ENCODE peak calls at places on chromosomes 6 and 20, in six cellular contexts. X, K, H, L, Y and T are unnamed samples.

GRCh38 chr6:82217014-82217621 is 30.4 kb downstream of the IBTK start:
- DNase-seq in X (no peak), K (no peak), H (no peak), L (no peak), Y (no peak), T (no peak)

GRCh38 chr6:68211242-68211795 is 423.8 kb upstream of the ADGRB3 start:
- DNase-seq in X (no peak), K (no peak), H (no peak), L (no peak), Y (no peak), T (no peak)

GRCh38 chr20:44810391-44811149 is at the start of gene RIMS4:
- DNase-seq in X (peak; percentile 33), K (no peak), H (no peak), L (no peak), Y (peak; percentile 94), T (no peak)

GRCh38 chr6:126280287-126280686 is 59.6 kb upstream of the CENPW start:
- DNase-seq in X (no peak), K (no peak), H (no peak), L (no peak), Y (no peak), T (no peak)

GRCh38 chr6:134176283-134176975 is 124.0 kb upstream of the SLC2A12 start:
- DNase-seq in X (no peak), K (no peak), H (no peak), L (no peak), Y (peak; percentile 56), T (peak; percentile 37)

GRCh38 chr6:25713802-25714201 is 40.7 kb upstream of the SLC17A4 start:
- DNase-seq in X (no peak), K (no peak), H (no peak), L (no peak), Y (peak; percentile 56), T (no peak)

GRCh38 chr6:50829898-50830439 is 11.3 kb downstream of the TFAP2B start:
- DNase-seq in X (no peak), K (no peak), H (no peak), L (no peak), Y (no peak), T (no peak)

GRCh38 chr20:35093245-35093884 is 758 bp upstream of the TRPC4AP start:
- DNase-seq in X (peak; percentile 47), K (no peak), H (no peak), L (no peak), Y (no peak), T (peak; percentile 82)

GRCh38 chr6:131519670-131520436 is 53.2 kb upstream of the ARG1 start:
- DNase-seq in X (peak; percentile 7), K (peak; percentile 76), H (peak; percentile 40), L (no peak), Y (peak; percentile 21), T (peak; percentile 45)

GRCh38 chr20:24646331-24646730 is 176.9 kb downstream of the SYNDIG1 start:
- DNase-seq in X (no peak), K (no peak), H (no peak), L (no peak), Y (no peak), T (no peak)

GRCh38 chr20:54004397-54004940 is 65.9 kb downstream of the BCAS1 start:
- DNase-seq in X (no peak), K (no peak), H (no peak), L (no peak), Y (no peak), T (no peak)

GRCh38 chr20:24668791-24669190 is 199.4 kb downstream of the SYNDIG1 start:
- DNase-seq in X (no peak), K (no peak), H (no peak), L (no peak), Y (no peak), T (no peak)

GRCh38 chr6:34260576-34261267 is 11.9 kb upstream of the SMIM29 start:
- DNase-seq in X (no peak), K (no peak), H (no peak), L (no peak), Y (no peak), T (no peak)

GRCh38 chr6:133240511-133241087 is 558 bp upstream of the EYA4 start:
- DNase-seq in X (peak; percentile 46), K (no peak), H (no peak), L (no peak), Y (peak; percentile 53), T (peak; percentile 75)

GRCh38 chr20:31949877-31950646 is 1.8 kb downstream of the PDRG1 start:
- DNase-seq in X (no peak), K (no peak), H (no peak), L (no peak), Y (no peak), T (no peak)

GRCh38 chr6:144897441-144897921 is 612.3 kb downstream of the UTRN start:
- DNase-seq in X (no peak), K (no peak), H (peak; percentile 94), L (no peak), Y (no peak), T (peak; percentile 87)

GRCh38 chr20:59850018-59850641 is 83.3 kb downstream of the SYCP2 start:
- DNase-seq in X (peak; percentile 25), K (peak; percentile 56), H (peak; percentile 28), L (no peak), Y (no peak), T (peak; percentile 42)

GRCh38 chr20:50309280-50309763 is 118.7 kb downstream of the CEBPB start:
- DNase-seq in X (no peak), K (no peak), H (no peak), L (no peak), Y (no peak), T (peak; percentile 92)

GRCh38 chr6:122735618-122736017 is 43.9 kb upstream of the FABP7 start:
- DNase-seq in X (no peak), K (no peak), H (no peak), L (no peak), Y (no peak), T (no peak)

GRCh38 chr20:8284902-8285301 is 152.8 kb downstream of the PLCB1 start:
- DNase-seq in X (no peak), K (no peak), H (no peak), L (no peak), Y (no peak), T (no peak)
- TF ChIP-seq RAD21 in X (no peak), K (no peak), H (no peak), L (no peak), Y (no peak), T (no peak)

GRCh38 chr20:3163099-3164042 is 3.7 kb upstream of the FASTKD5 start:
- DNase-seq in X (no peak), K (no peak), H (no peak), L (no peak), Y (peak; percentile 20), T (no peak)
- TF ChIP-seq RAD21 in X (no peak), K (no peak), H (no peak), L (no peak), Y (no peak), T (no peak)

DNA sequence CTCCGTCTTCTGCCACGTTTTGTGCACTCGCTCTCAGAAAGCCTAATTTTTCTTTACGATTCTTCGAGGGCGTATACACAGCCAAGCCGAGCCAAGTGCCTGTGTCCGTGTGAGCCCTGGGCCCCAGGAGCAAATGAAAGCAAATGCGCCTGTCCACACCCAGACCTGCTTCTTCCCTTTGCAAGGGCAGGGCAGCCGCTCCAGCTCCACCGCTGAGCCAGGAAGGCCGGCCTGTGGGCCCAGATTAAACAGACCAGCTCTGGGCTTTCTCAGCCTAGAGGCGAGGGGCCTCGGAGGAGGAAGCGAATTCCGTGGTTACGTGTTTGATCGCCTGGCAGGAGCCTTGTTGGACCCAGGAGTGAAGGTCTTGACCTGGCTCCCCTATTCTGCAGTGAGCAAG is 184.6 kb downstream of the SMOC2 start:
- DNase-seq in X (no peak), K (no peak), H (no peak), L (no peak), Y (no peak), T (no peak)
- TF ChIP-seq RAD21 in X (no peak), K (no peak), H (no peak), L (no peak), Y (no peak), T (no peak)

GRCh38 chr6:167855825-167856425 is 29.2 kb downstream of the AFDN start:
- DNase-seq in X (peak; percentile 2), K (peak; percentile 96), H (peak; percentile 19), L (no peak), Y (no peak), T (peak; percentile 97)
- TF ChIP-seq RAD21 in X (no peak), K (no peak), H (no peak), L (no peak), Y (no peak), T (no peak)

GRCh38 chr6:157647261-157647915 is 175.7 kb upstream of the SNX9 start:
- DNase-seq in X (no peak), K (no peak), H (no peak), L (no peak), Y (no peak), T (no peak)
- TF ChIP-seq RAD21 in X (no peak), K (no peak), H (no peak), L (no peak), Y (no peak), T (no peak)

DNA sequence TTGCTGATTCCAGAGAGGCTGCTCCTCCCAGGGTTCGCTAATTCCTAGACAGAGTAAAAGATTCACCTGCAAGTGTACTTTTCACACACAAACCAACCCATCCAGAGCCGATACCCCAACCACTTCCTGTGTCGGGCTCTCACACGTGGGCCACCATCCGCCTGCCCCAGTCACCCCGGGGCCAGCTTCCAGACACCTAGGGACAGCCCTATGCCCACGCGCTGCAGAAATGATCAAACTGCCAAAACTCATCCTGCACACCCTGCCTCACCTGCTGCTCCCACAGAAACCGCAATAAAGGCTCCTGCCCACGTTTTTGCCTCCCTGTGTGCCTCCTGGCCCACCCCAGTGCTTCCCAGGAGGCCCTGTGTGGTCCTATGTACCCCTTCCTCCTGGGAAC is 59.5 kb downstream of the PSMG4 start:
- DNase-seq in X (no peak), K (no peak), H (no peak), L (no peak), Y (no peak), T (no peak)
- TF ChIP-seq RAD21 in X (no peak), K (no peak), H (no peak), L (no peak), Y (no peak), T (no peak)

DNA sequence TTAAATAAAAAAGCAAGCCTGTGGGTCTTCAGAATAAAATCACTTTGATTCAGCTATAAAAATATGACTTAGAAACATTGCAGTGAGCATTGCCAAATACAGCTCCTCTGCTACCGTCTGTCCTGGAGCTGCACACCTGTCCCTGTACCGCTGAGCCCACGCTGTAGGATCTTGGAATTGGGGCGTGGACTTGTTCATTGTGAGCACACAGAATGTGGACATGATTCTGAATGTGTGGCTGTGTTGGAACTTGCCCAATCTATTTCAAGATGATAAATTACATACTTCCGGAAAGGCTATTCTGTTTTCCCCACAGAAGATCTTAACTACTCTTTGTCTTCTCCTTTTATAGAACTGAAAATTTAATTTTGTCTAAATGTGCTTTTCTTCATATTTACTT is 107.3 kb downstream of the UST start:
- DNase-seq in X (no peak), K (no peak), H (no peak), L (no peak), Y (no peak), T (no peak)
- TF ChIP-seq RAD21 in X (no peak), K (no peak), H (no peak), L (no peak), Y (no peak), T (no peak)

GRCh38 chr6:52361347-52361944 is 505 bp upstream of the PAQR8 start:
- DNase-seq in X (no peak), K (no peak), H (no peak), L (no peak), Y (no peak), T (peak; percentile 4)
- TF ChIP-seq RAD21 in X (no peak), K (no peak), H (no peak), L (no peak), Y (no peak), T (no peak)